ENCODE peak calls at places on chromosomes 4 and X, in six cellular contexts. U is BE2C, Q is fibroblast of lung, S is MM.1S, H is adrenal gland, C is uterus. K is an unnamed sample.

GRCh38 chr4:8475751-8476575 is 35.4 kb downstream of the TRMT44 start:
- DNase-seq in U (no peak), Q (no peak), S (no peak), H (no peak), C (no peak), K (no peak)

GRCh38 chrX:148416931-148417330 is 83.5 kb upstream of the AFF2 start:
- DNase-seq in U (no peak), Q (no peak), S (no peak), H (no peak), C (no peak), K (no peak)

GRCh38 chrX:14913241-14913640 is 40.0 kb downstream of the MOSPD2 start:
- DNase-seq in U (no peak), Q (no peak), S (no peak), H (no peak), C (no peak), K (no peak)

GRCh38 chr4:40842725-40843401 is 93.1 kb downstream of the NSUN7 start:
- DNase-seq in U (no peak), Q (no peak), S (no peak), H (no peak), C (no peak), K (no peak)

GRCh38 chrX:94424456-94424855 is 750.5 kb downstream of the FAM133A start:
- DNase-seq in U (no peak), Q (no peak), S (no peak), H (no peak), C (no peak), K (no peak)

GRCh38 chr4:105859233-105859632 is 36.0 kb upstream of the NPNT start:
- DNase-seq in U (no peak), Q (peak; percentile 83), S (no peak), H (no peak), C (no peak), K (no peak)

GRCh38 chrX:20514358-20514757 is 247.6 kb upstream of the RPS6KA3 start:
- DNase-seq in U (no peak), Q (peak; percentile 67), S (no peak), H (no peak), C (no peak), K (no peak)

GRCh38 chr4:123832173-123833026 is 435.8 kb downstream of the SPRY1 start:
- DNase-seq in U (no peak), Q (peak; percentile 99), S (no peak), H (peak; percentile 59), C (peak; percentile 49), K (no peak)

GRCh38 chr4:186920486-186920885 is 196.8 kb upstream of the FAT1 start:
- DNase-seq in U (no peak), Q (peak; percentile 82), S (no peak), H (no peak), C (no peak), K (no peak)

GRCh38 chrX:43735534-43735933 is 79.4 kb downstream of the MAOA start:
- DNase-seq in U (no peak), Q (no peak), S (no peak), H (no peak), C (no peak), K (no peak)

GRCh38 chrX:110201799-110202198 is 116.1 kb downstream of the AMMECR1 start:
- DNase-seq in U (no peak), Q (no peak), S (no peak), H (no peak), C (no peak), K (no peak)

GRCh38 chr4:7410470-7410869 is 24.3 kb downstream of the PSAPL1 start:
- DNase-seq in U (no peak), Q (no peak), S (no peak), H (no peak), C (peak; percentile 15), K (no peak)

GRCh38 chr4:114857831-114858230 is 255.6 kb downstream of the NDST4 start:
- DNase-seq in U (no peak), Q (no peak), S (no peak), H (no peak), C (no peak), K (no peak)

GRCh38 chr4:189088783-189089182 is 851.9 kb upstream of the FRG1 start:
- DNase-seq in U (no peak), Q (peak; percentile 6), S (no peak), H (no peak), C (no peak), K (no peak)

GRCh38 chrX:40166582-40166981 is 68.8 kb upstream of the BCOR start:
- DNase-seq in U (peak; percentile 90), Q (no peak), S (no peak), H (no peak), C (peak; percentile 18), K (peak; percentile 74)

GRCh38 chr4:48490012-48490679 is at the start of gene ZAR1:
- DNase-seq in U (no peak), Q (no peak), S (no peak), H (no peak), C (no peak), K (no peak)

GRCh38 chr4:120658772-120659171 is 263.8 kb downstream of the PRDM5 start:
- DNase-seq in U (no peak), Q (no peak), S (no peak), H (no peak), C (no peak), K (no peak)

GRCh38 chrX:56751071-56751470 is 22.0 kb downstream of the NBDY start:
- DNase-seq in U (no peak), Q (no peak), S (no peak), H (no peak), C (no peak), K (no peak)

GRCh38 chr4:37758226-37758625 is 68.3 kb upstream of the PGM2 start:
- DNase-seq in U (no peak), Q (peak; percentile 79), S (no peak), H (peak; percentile 26), C (peak; percentile 43), K (no peak)

GRCh38 chrX:2500091-2500680 is 590 bp downstream of the DHRSX start:
- DNase-seq in U (peak; percentile 27), Q (peak; percentile 57), S (peak; percentile 7), H (peak; percentile 50), C (no peak), K (peak; percentile 44)

GRCh38 chr4:41384992-41385391 is 128.3 kb downstream of the UCHL1 start:
- DNase-seq in U (peak; percentile 89), Q (no peak), S (no peak), H (peak; percentile 71), C (peak; percentile 37), K (no peak)

GRCh38 chr4:152243890-152244595 is 291.8 kb downstream of the FBXW7 start:
- DNase-seq in U (no peak), Q (peak; percentile 2), S (no peak), H (peak; percentile 56), C (no peak), K (no peak)

GRCh38 chrX:139945075-139945474 is 12.2 kb upstream of the ATP11C start:
- DNase-seq in U (no peak), Q (no peak), S (no peak), H (no peak), C (no peak), K (no peak)

GRCh38 chr4:10115657-10116624 is 658 bp downstream of the WDR1 start:
- DNase-seq in U (no peak), Q (no peak), S (peak; percentile 48), H (peak; percentile 55), C (peak; percentile 56), K (peak; percentile 78)

GRCh38 chr4:125522588-125522987 is 207.8 kb downstream of the FAT4 start:
- DNase-seq in U (no peak), Q (no peak), S (no peak), H (no peak), C (no peak), K (no peak)

GRCh38 chr4:26176621-26177121 is 144.1 kb upstream of the RBPJ start:
- DNase-seq in U (no peak), Q (peak; percentile 80), S (no peak), H (no peak), C (no peak), K (no peak)

GRCh38 chr4:2417196-2417764 is 1.2 kb downstream of the ZFYVE28 start:
- DNase-seq in U (no peak), Q (no peak), S (no peak), H (no peak), C (no peak), K (no peak)
- H3K4me3 ChIP-seq in U (peak overlapping the region; percentile 51), Q (peak overlapping the region; percentile 58), S (peak overlapping the region; percentile 79), H (no peak overlapping the region), C (peak overlapping the region; percentile 33), K (peak overlapping the region; percentile 59)

GRCh38 chr4:100984901-100985300 is 362.4 kb downstream of the PPP3CA start:
- DNase-seq in U (no peak), Q (peak; percentile 12), S (no peak), H (no peak), C (no peak), K (no peak)
- H3K36me3 ChIP-seq in U (no peaks in the 10 kb centered on the region), Q (no peaks in the 10 kb centered on the region), S (no peaks in the 10 kb centered on the region), H (no peaks in the 10 kb centered on the region), C (no peaks in the 10 kb centered on the region), K (no peaks in the 10 kb centered on the region)

GRCh38 chr4:33725861-33726260 is 2518.5 kb downstream of the ARAP2 start:
- DNase-seq in U (no peak), Q (no peak), S (no peak), H (no peak), C (no peak), K (no peak)

GRCh38 chr4:33722254-33722653 is 2522.1 kb downstream of the ARAP2 start:
- DNase-seq in U (no peak), Q (peak; percentile 18), S (no peak), H (no peak), C (no peak), K (no peak)

GRCh38 chr4:33724685-33725084 is 2519.6 kb downstream of the ARAP2 start:
- DNase-seq in U (no peak), Q (no peak), S (no peak), H (no peak), C (no peak), K (no peak)

DNA sequence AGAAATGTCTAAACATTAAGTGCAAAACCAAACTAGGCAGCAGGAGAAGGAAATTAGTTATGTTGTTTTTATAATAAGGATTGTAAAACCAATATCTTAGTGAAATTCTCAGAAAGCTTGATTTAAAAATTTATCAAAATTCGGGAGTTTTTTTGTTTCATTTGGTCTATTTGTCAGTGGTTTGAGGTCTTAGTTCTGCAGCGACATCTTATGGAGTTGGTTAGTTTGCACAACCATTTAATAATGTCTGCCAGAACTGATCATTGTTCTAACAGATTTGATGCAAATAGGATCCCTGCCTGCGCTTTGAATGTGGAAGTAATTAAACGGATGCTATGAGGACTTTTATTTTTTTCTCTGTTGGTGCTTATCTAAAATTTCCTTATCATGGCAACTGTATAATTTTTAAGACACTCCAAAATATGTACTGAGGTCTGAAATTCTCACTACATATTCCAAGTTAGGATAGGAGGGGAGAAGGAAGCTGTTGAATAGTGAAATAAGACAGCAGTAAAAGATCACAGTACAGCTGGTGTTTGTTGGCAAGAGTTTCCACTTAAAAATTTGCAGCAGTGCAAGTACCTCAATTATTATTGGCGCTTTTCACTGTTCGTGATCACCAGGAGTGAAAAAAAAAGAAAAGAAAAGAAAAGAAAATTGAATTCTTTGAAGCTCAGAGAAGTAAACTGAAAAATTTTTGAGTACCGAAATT is 2521.4 kb downstream of the ARAP2 start:
- DNase-seq in U (no peak), Q (peak; percentile 62), S (no peak), H (no peak), C (no peak), K (no peak)
- TF ChIP-seq CTCF in U (peak; percentile 50), Q (no peak), S (no peak), H (no peak), C (no peak), K (no peak)

DNA sequence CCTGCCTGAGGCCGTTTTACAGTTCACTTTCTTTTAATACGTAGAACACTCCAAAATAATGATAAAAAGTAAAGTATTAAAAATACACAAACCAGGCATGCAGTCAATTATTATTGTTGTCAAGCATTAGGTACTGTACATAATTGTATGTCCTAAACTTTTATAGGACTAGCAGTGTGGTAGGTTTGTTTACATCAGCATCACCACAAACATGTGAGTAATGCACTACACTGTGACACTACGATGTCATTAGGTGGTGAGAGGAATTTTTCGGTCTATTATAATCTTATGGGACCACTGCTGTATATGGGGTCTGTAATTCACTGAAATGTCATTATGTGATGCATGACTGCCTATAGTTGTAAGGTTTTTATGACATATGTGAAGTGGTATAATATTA is 149.5 kb upstream of the SH3RF1 start:
- DNase-seq in U (no peak), Q (no peak), S (no peak), H (no peak), C (no peak), K (no peak)
- H3K4me3 ChIP-seq in U (no peak overlapping the region), Q (no peak overlapping the region), S (no peak overlapping the region), H (no peak overlapping the region), C (no peak overlapping the region), K (no peak overlapping the region)

K was measured in WERI-Rb-1.